ENCODE peak calls at places on chromosomes 16 and 17, in five cellular contexts. M, A, W, D and L are unnamed samples.

GRCh38 chr16:58346831-58347371 is 45.4 kb upstream of the GINS3 start:
- DNase-seq in M (no peak), A (no peak), W (no peak), D (no peak), L (no peak)

GRCh38 chr17:27473190-27473747 is 17.0 kb downstream of the KSR1 start:
- DNase-seq in M (no peak), A (no peak), W (no peak), D (no peak), L (no peak)

GRCh38 chr17:8140058-8140412 is 12.2 kb downstream of the PER1 start:
- DNase-seq in M (peak; percentile 6), A (no peak), W (no peak), D (no peak), L (no peak)

GRCh38 chr17:44381810-44382209 is 7.6 kb downstream of the ITGA2B start:
- DNase-seq in M (no peak), A (no peak), W (no peak), D (no peak), L (no peak)

GRCh38 chr16:11180489-11180888 is 75.5 kb downstream of the SOCS1 start:
- DNase-seq in M (no peak), A (peak; percentile 26), W (no peak), D (no peak), L (no peak)

GRCh38 chr16:67184453-67185002 is 765 bp upstream of the MATCAP1 start:
- DNase-seq in M (no peak), A (no peak), W (no peak), D (no peak), L (no peak)

GRCh38 chr17:21524211-21524591 is 148.0 kb downstream of the KCNJ12 start:
- DNase-seq in M (no peak), A (no peak), W (no peak), D (no peak), L (no peak)

GRCh38 chr17:30550512-30551273 is 73.5 kb downstream of the GOSR1 start:
- DNase-seq in M (no peak), A (no peak), W (no peak), D (no peak), L (peak; percentile 73)

GRCh38 chr16:2513405-2514332 is at the start of gene ATP6V0C:
- DNase-seq in M (peak; percentile 86), A (peak; percentile 97), W (peak; percentile 93), D (peak; percentile 89), L (peak; percentile 92)

GRCh38 chr17:2041561-2042354 is at the start of gene OVCA2:
- DNase-seq in M (peak; percentile 97), A (peak; percentile 97), W (peak; percentile 93), D (peak; percentile 97), L (peak; percentile 97)

GRCh38 chr16:11439216-11439615 is 94.0 kb downstream of the RMI2 start:
- DNase-seq in M (no peak), A (no peak), W (no peak), D (no peak), L (no peak)

GRCh38 chr17:66171692-66172091 is 20.2 kb downstream of the CEP112 start:
- DNase-seq in M (no peak), A (no peak), W (no peak), D (no peak), L (no peak)